ENCODE peak calls at places on chromosomes 7 and 10, in five cellular contexts. T is GM04504; V is lung; G is CD4-positive, alpha-beta T cell; D is activated T-helper 1 cell treated with Interleukin-2 at 50 U/mL for 16 hours. L is an unnamed sample.

GRCh38 chr7:155202106-155202871 is 95.4 kb upstream of the INSIG1 start:
- DNase-seq in T (no peak), V (no peak), G (no peak), D (no peak), L (no peak)

GRCh38 chr7:13992621-13992982 is 3.1 kb upstream of the ETV1 start:
- DNase-seq in T (no peak), V (no peak), G (no peak), D (no peak), L (no peak)

GRCh38 chr10:96585726-96586418 is 940 bp downstream of the TM9SF3 start:
- DNase-seq in T (no peak), V (no peak), G (peak), D (peak), L (no peak)

GRCh38 chr7:94244760-94245159 is 149.9 kb upstream of the COL1A2 start:
- DNase-seq in T (no peak), V (no peak), G (no peak), D (no peak), L (no peak)

GRCh38 chr7:91264924-91265681 is 870 bp downstream of the FZD1 start:
- DNase-seq in T (no peak), V (peak), G (no peak), D (no peak), L (peak)

GRCh38 chr7:379456-380225 is 89.7 kb downstream of the FOXL3 start:
- DNase-seq in T (no peak), V (no peak), G (no peak), D (no peak), L (no peak)

GRCh38 chr10:84574101-84574500 is 245.7 kb downstream of the CCSER2 start:
- DNase-seq in T (no peak), V (no peak), G (no peak), D (no peak), L (no peak)

GRCh38 chr10:74117738-74118137 is 32.9 kb downstream of the AP3M1 start:
- DNase-seq in T (no peak), V (no peak), G (no peak), D (no peak), L (no peak)

GRCh38 chr7:128392446-128393327 is 17.1 kb downstream of the IMPDH1 start:
- DNase-seq in T (no peak), V (no peak), G (no peak), D (no peak), L (no peak)

GRCh38 chr7:82335927-82336326 is 107.7 kb downstream of the CACNA2D1 start:
- DNase-seq in T (no peak), V (no peak), G (no peak), D (no peak), L (no peak)

GRCh38 chr7:130356121-130356759 is 11.6 kb downstream of the CPA5 start:
- DNase-seq in T (peak), V (no peak), G (no peak), D (no peak), L (peak)

GRCh38 chr10:11290156-11290890 is 272.7 kb downstream of the CELF2 start:
- DNase-seq in T (no peak), V (no peak), G (no peak), D (no peak), L (no peak)

GRCh38 chr10:76302936-76303656 is 871.7 kb downstream of the LRMDA start:
- DNase-seq in T (no peak), V (no peak), G (no peak), D (no peak), L (no peak)

GRCh38 chr7:92691578-92691977 is 101.4 kb upstream of the FAM133B start:
- DNase-seq in T (peak), V (no peak), G (no peak), D (no peak), L (peak)

GRCh38 chr10:88028654-88029053 is 165.2 kb downstream of the PTEN start:
- DNase-seq in T (no peak), V (no peak), G (no peak), D (no peak), L (peak)

GRCh38 chr10:119250641-119251314 is 43.4 kb downstream of the GRK5 start:
- DNase-seq in T (peak), V (no peak), G (no peak), D (no peak), L (no peak)

GRCh38 chr7:139036901-139037300 is 1.1 kb upstream of the ZC3HAV1L start:
- DNase-seq in T (no peak), V (no peak), G (no peak), D (no peak), L (no peak)

GRCh38 chr7:80918909-80919721 is at the start of gene SEMA3C:
- DNase-seq in T (peak), V (peak), G (no peak), D (no peak), L (peak)

GRCh38 chr7:91407942-91408341 is 143.7 kb downstream of the FZD1 start:
- DNase-seq in T (no peak), V (no peak), G (no peak), D (no peak), L (no peak)

GRCh38 chr7:100694196-100694745 is at the start of gene GIGYF1:
- DNase-seq in T (no peak), V (peak), G (peak), D (peak), L (peak)

GRCh38 chr7:129771201-129771927 is 159.8 kb downstream of the NRF1 start:
- DNase-seq in T (no peak), V (no peak), G (no peak), D (no peak), L (no peak)

GRCh38 chr10:130361351-130362105 is 225.3 kb downstream of the GLRX3 start:
- DNase-seq in T (no peak), V (no peak), G (no peak), D (no peak), L (no peak)

GRCh38 chr10:88194041-88194887 is 330.8 kb downstream of the PTEN start:
- DNase-seq in T (no peak), V (no peak), G (peak), D (peak), L (no peak)

GRCh38 chr10:34290412-34291082 is 524.5 kb downstream of the PARD3 start:
- DNase-seq in T (peak), V (no peak), G (no peak), D (no peak), L (peak)

GRCh38 chr7:12222889-12223579 is 11.9 kb downstream of the TMEM106B start:
- DNase-seq in T (no peak), V (no peak), G (no peak), D (no peak), L (no peak)

GRCh38 chr7:7672545-7673239 is 32.1 kb downstream of the UMAD1 start:
- DNase-seq in T (no peak), V (no peak), G (no peak), D (no peak), L (no peak)

GRCh38 chr7:150828384-150828783 is 23.9 kb upstream of the AOC1 start:
- DNase-seq in T (no peak), V (no peak), G (no peak), D (no peak), L (no peak)

GRCh38 chr7:7237201-7237977 is 55.0 kb downstream of the C1GALT1 start:
- DNase-seq in T (peak), V (no peak), G (no peak), D (no peak), L (no peak)